ENCODE peak calls at places on chromosomes 16 and 17, in eight cellular contexts. One of them, this sample, is unnamed.

GRCh38 chr16:28875134-28876015 is 2.9 kb upstream of the ATP2A1 start:
- DNase-seq in Kasumi-1: no peak
- DNase-seq in stimulated activated CD8-positive, alpha-beta memory T cell treated with anti-CD3 and anti-CD28 coated beads, Interleukin-7, amount 100 ng/mL, for 24 hours: no peak
- DNase-seq in CD8-positive, alpha-beta T cell: no peak
- DNase-seq in foreskin fibroblast: no peak
- DNase-seq in posterior cingulate gyrus: no peak
- DNase-seq in neural progenitor cell: no peak
- DNase-seq in activated T-cell treated with anti-CD3 and anti-CD28 coated beads for 24 hours: no peak
- DNase-seq in this sample: peak

GRCh38 chr17:50361561-50362480 is 11.2 kb downstream of the MRPL27 start:
- DNase-seq in posterior cingulate gyrus: no peak
- DNase-seq in neural progenitor cell: peak
- DNase-seq in Kasumi-1: peak
- DNase-seq in foreskin fibroblast: peak
- DNase-seq in stimulated activated CD8-positive, alpha-beta memory T cell treated with anti-CD3 and anti-CD28 coated beads, Interleukin-7, amount 100 ng/mL, for 24 hours: peak
- DNase-seq in activated T-cell treated with anti-CD3 and anti-CD28 coated beads for 24 hours: peak
- DNase-seq in CD8-positive, alpha-beta T cell: peak
- DNase-seq in this sample: peak

GRCh38 chr17:55730380-55730779 is 7.7 kb upstream of the TMEM100 start:
- DNase-seq in stimulated activated CD8-positive, alpha-beta memory T cell treated with anti-CD3 and anti-CD28 coated beads, Interleukin-7, amount 100 ng/mL, for 24 hours: no peak
- DNase-seq in activated T-cell treated with anti-CD3 and anti-CD28 coated beads for 24 hours: no peak
- DNase-seq in neural progenitor cell: no peak
- DNase-seq in Kasumi-1: no peak
- DNase-seq in foreskin fibroblast: no peak
- DNase-seq in posterior cingulate gyrus: no peak
- DNase-seq in CD8-positive, alpha-beta T cell: no peak
- DNase-seq in this sample: no peak

GRCh38 chr16:11542069-11542775 is 44.5 kb downstream of the LITAF start:
- DNase-seq in foreskin fibroblast: no peak
- DNase-seq in stimulated activated CD8-positive, alpha-beta memory T cell treated with anti-CD3 and anti-CD28 coated beads, Interleukin-7, amount 100 ng/mL, for 24 hours: no peak
- DNase-seq in CD8-positive, alpha-beta T cell: no peak
- DNase-seq in Kasumi-1: no peak
- DNase-seq in posterior cingulate gyrus: no peak
- DNase-seq in neural progenitor cell: no peak
- DNase-seq in activated T-cell treated with anti-CD3 and anti-CD28 coated beads for 24 hours: no peak
- DNase-seq in this sample: no peak

GRCh38 chr16:8962393-8963009 is 1.2 kb downstream of the USP7 start:
- DNase-seq in Kasumi-1: no peak
- DNase-seq in foreskin fibroblast: no peak
- DNase-seq in neural progenitor cell: peak
- DNase-seq in activated T-cell treated with anti-CD3 and anti-CD28 coated beads for 24 hours: peak
- DNase-seq in posterior cingulate gyrus: no peak
- DNase-seq in stimulated activated CD8-positive, alpha-beta memory T cell treated with anti-CD3 and anti-CD28 coated beads, Interleukin-7, amount 100 ng/mL, for 24 hours: no peak
- DNase-seq in CD8-positive, alpha-beta T cell: peak
- DNase-seq in this sample: no peak

GRCh38 chr16:75204410-75204758 is 2.6 kb downstream of the CTRB2 start:
- DNase-seq in foreskin fibroblast: no peak
- DNase-seq in activated T-cell treated with anti-CD3 and anti-CD28 coated beads for 24 hours: no peak
- DNase-seq in stimulated activated CD8-positive, alpha-beta memory T cell treated with anti-CD3 and anti-CD28 coated beads, Interleukin-7, amount 100 ng/mL, for 24 hours: no peak
- DNase-seq in posterior cingulate gyrus: no peak
- DNase-seq in Kasumi-1: no peak
- DNase-seq in CD8-positive, alpha-beta T cell: no peak
- DNase-seq in neural progenitor cell: no peak
- DNase-seq in this sample: no peak

GRCh38 chr17:1714488-1714979 is 4.4 kb upstream of the TLCD2 start:
- DNase-seq in activated T-cell treated with anti-CD3 and anti-CD28 coated beads for 24 hours: no peak
- DNase-seq in foreskin fibroblast: peak
- DNase-seq in posterior cingulate gyrus: peak
- DNase-seq in stimulated activated CD8-positive, alpha-beta memory T cell treated with anti-CD3 and anti-CD28 coated beads, Interleukin-7, amount 100 ng/mL, for 24 hours: no peak
- DNase-seq in CD8-positive, alpha-beta T cell: no peak
- DNase-seq in neural progenitor cell: peak
- DNase-seq in Kasumi-1: peak
- DNase-seq in this sample: peak

GRCh38 chr17:29059281-29059680 is 16.3 kb downstream of the PIPOX start:
- DNase-seq in foreskin fibroblast: peak
- DNase-seq in stimulated activated CD8-positive, alpha-beta memory T cell treated with anti-CD3 and anti-CD28 coated beads, Interleukin-7, amount 100 ng/mL, for 24 hours: no peak
- DNase-seq in CD8-positive, alpha-beta T cell: no peak
- DNase-seq in posterior cingulate gyrus: no peak
- DNase-seq in Kasumi-1: no peak
- DNase-seq in neural progenitor cell: no peak
- DNase-seq in activated T-cell treated with anti-CD3 and anti-CD28 coated beads for 24 hours: no peak
- DNase-seq in this sample: no peak

GRCh38 chr17:73289549-73290254 is 22.1 kb downstream of the CDC42EP4 start:
- DNase-seq in stimulated activated CD8-positive, alpha-beta memory T cell treated with anti-CD3 and anti-CD28 coated beads, Interleukin-7, amount 100 ng/mL, for 24 hours: no peak
- DNase-seq in foreskin fibroblast: no peak
- DNase-seq in CD8-positive, alpha-beta T cell: no peak
- DNase-seq in posterior cingulate gyrus: no peak
- DNase-seq in activated T-cell treated with anti-CD3 and anti-CD28 coated beads for 24 hours: no peak
- DNase-seq in neural progenitor cell: no peak
- DNase-seq in Kasumi-1: no peak
- DNase-seq in this sample: no peak

GRCh38 chr16:53913082-53913870 is 209.3 kb downstream of the FTO start:
- DNase-seq in stimulated activated CD8-positive, alpha-beta memory T cell treated with anti-CD3 and anti-CD28 coated beads, Interleukin-7, amount 100 ng/mL, for 24 hours: no peak
- DNase-seq in neural progenitor cell: no peak
- DNase-seq in posterior cingulate gyrus: no peak
- DNase-seq in CD8-positive, alpha-beta T cell: no peak
- DNase-seq in foreskin fibroblast: peak
- DNase-seq in activated T-cell treated with anti-CD3 and anti-CD28 coated beads for 24 hours: no peak
- DNase-seq in Kasumi-1: no peak
- DNase-seq in this sample: peak

GRCh38 chr17:78974635-78975591 is 4.8 kb downstream of the LGALS3BP start:
- DNase-seq in stimulated activated CD8-positive, alpha-beta memory T cell treated with anti-CD3 and anti-CD28 coated beads, Interleukin-7, amount 100 ng/mL, for 24 hours: no peak
- DNase-seq in foreskin fibroblast: peak
- DNase-seq in neural progenitor cell: no peak
- DNase-seq in posterior cingulate gyrus: no peak
- DNase-seq in activated T-cell treated with anti-CD3 and anti-CD28 coated beads for 24 hours: no peak
- DNase-seq in Kasumi-1: peak
- DNase-seq in CD8-positive, alpha-beta T cell: no peak
- DNase-seq in this sample: peak

GRCh38 chr16:2019500-2019899 is at the start of gene NPW:
- DNase-seq in posterior cingulate gyrus: no peak
- DNase-seq in stimulated activated CD8-positive, alpha-beta memory T cell treated with anti-CD3 and anti-CD28 coated beads, Interleukin-7, amount 100 ng/mL, for 24 hours: no peak
- DNase-seq in neural progenitor cell: peak
- DNase-seq in Kasumi-1: no peak
- DNase-seq in CD8-positive, alpha-beta T cell: no peak
- DNase-seq in activated T-cell treated with anti-CD3 and anti-CD28 coated beads for 24 hours: no peak
- DNase-seq in foreskin fibroblast: no peak
- DNase-seq in this sample: no peak

GRCh38 chr16:13005836-13006235 is 104.4 kb downstream of the SHISA9 start:
- DNase-seq in neural progenitor cell: no peak
- DNase-seq in CD8-positive, alpha-beta T cell: no peak
- DNase-seq in posterior cingulate gyrus: no peak
- DNase-seq in Kasumi-1: no peak
- DNase-seq in activated T-cell treated with anti-CD3 and anti-CD28 coated beads for 24 hours: no peak
- DNase-seq in stimulated activated CD8-positive, alpha-beta memory T cell treated with anti-CD3 and anti-CD28 coated beads, Interleukin-7, amount 100 ng/mL, for 24 hours: no peak
- DNase-seq in foreskin fibroblast: no peak
- DNase-seq in this sample: no peak

GRCh38 chr17:40106089-40106759 is 5.8 kb upstream of the NR1D1 start:
- DNase-seq in activated T-cell treated with anti-CD3 and anti-CD28 coated beads for 24 hours: no peak
- DNase-seq in posterior cingulate gyrus: no peak
- DNase-seq in stimulated activated CD8-positive, alpha-beta memory T cell treated with anti-CD3 and anti-CD28 coated beads, Interleukin-7, amount 100 ng/mL, for 24 hours: no peak
- DNase-seq in foreskin fibroblast: no peak
- DNase-seq in Kasumi-1: no peak
- DNase-seq in CD8-positive, alpha-beta T cell: no peak
- DNase-seq in neural progenitor cell: no peak
- DNase-seq in this sample: no peak

GRCh38 chr17:74140282-74140681 is 63.2 kb upstream of the RPL38 start:
- DNase-seq in Kasumi-1: no peak
- DNase-seq in foreskin fibroblast: no peak
- DNase-seq in stimulated activated CD8-positive, alpha-beta memory T cell treated with anti-CD3 and anti-CD28 coated beads, Interleukin-7, amount 100 ng/mL, for 24 hours: no peak
- DNase-seq in CD8-positive, alpha-beta T cell: no peak
- DNase-seq in neural progenitor cell: no peak
- DNase-seq in activated T-cell treated with anti-CD3 and anti-CD28 coated beads for 24 hours: no peak
- DNase-seq in posterior cingulate gyrus: no peak
- DNase-seq in this sample: no peak

GRCh38 chr17:4738136-4739121 is 1.2 kb upstream of the ZMYND15 start:
- DNase-seq in foreskin fibroblast: no peak
- DNase-seq in activated T-cell treated with anti-CD3 and anti-CD28 coated beads for 24 hours: no peak
- DNase-seq in Kasumi-1: no peak
- DNase-seq in stimulated activated CD8-positive, alpha-beta memory T cell treated with anti-CD3 and anti-CD28 coated beads, Interleukin-7, amount 100 ng/mL, for 24 hours: no peak
- DNase-seq in CD8-positive, alpha-beta T cell: peak
- DNase-seq in posterior cingulate gyrus: no peak
- DNase-seq in neural progenitor cell: peak
- DNase-seq in this sample: no peak

GRCh38 chr17:48869821-48870318 is 22.7 kb upstream of the ATP5MC1 start:
- DNase-seq in Kasumi-1: no peak
- DNase-seq in foreskin fibroblast: no peak
- DNase-seq in posterior cingulate gyrus: no peak
- DNase-seq in neural progenitor cell: no peak
- DNase-seq in activated T-cell treated with anti-CD3 and anti-CD28 coated beads for 24 hours: no peak
- DNase-seq in stimulated activated CD8-positive, alpha-beta memory T cell treated with anti-CD3 and anti-CD28 coated beads, Interleukin-7, amount 100 ng/mL, for 24 hours: no peak
- DNase-seq in CD8-positive, alpha-beta T cell: no peak
- DNase-seq in this sample: no peak

GRCh38 chr16:46980926-46981325 is 7.5 kb upstream of the DNAJA2 start:
- DNase-seq in activated T-cell treated with anti-CD3 and anti-CD28 coated beads for 24 hours: no peak
- DNase-seq in CD8-positive, alpha-beta T cell: no peak
- DNase-seq in foreskin fibroblast: no peak
- DNase-seq in stimulated activated CD8-positive, alpha-beta memory T cell treated with anti-CD3 and anti-CD28 coated beads, Interleukin-7, amount 100 ng/mL, for 24 hours: no peak
- DNase-seq in neural progenitor cell: no peak
- DNase-seq in posterior cingulate gyrus: no peak
- DNase-seq in Kasumi-1: no peak
- DNase-seq in this sample: no peak

GRCh38 chr17:29107933-29108805 is 65.2 kb downstream of the PIPOX start:
- DNase-seq in CD8-positive, alpha-beta T cell: no peak
- DNase-seq in posterior cingulate gyrus: no peak
- DNase-seq in foreskin fibroblast: no peak
- DNase-seq in Kasumi-1: no peak
- DNase-seq in activated T-cell treated with anti-CD3 and anti-CD28 coated beads for 24 hours: no peak
- DNase-seq in stimulated activated CD8-positive, alpha-beta memory T cell treated with anti-CD3 and anti-CD28 coated beads, Interleukin-7, amount 100 ng/mL, for 24 hours: no peak
- DNase-seq in neural progenitor cell: no peak
- DNase-seq in this sample: no peak

GRCh38 chr17:76929572-76929971 is 61.4 kb downstream of the MGAT5B start:
- DNase-seq in posterior cingulate gyrus: no peak
- DNase-seq in neural progenitor cell: no peak
- DNase-seq in Kasumi-1: no peak
- DNase-seq in CD8-positive, alpha-beta T cell: no peak
- DNase-seq in foreskin fibroblast: no peak
- DNase-seq in stimulated activated CD8-positive, alpha-beta memory T cell treated with anti-CD3 and anti-CD28 coated beads, Interleukin-7, amount 100 ng/mL, for 24 hours: no peak
- DNase-seq in activated T-cell treated with anti-CD3 and anti-CD28 coated beads for 24 hours: no peak
- DNase-seq in this sample: no peak

GRCh38 chr16:88541831-88542230 is 28.4 kb upstream of the ZC3H18 start:
- DNase-seq in posterior cingulate gyrus: no peak
- DNase-seq in foreskin fibroblast: no peak
- DNase-seq in CD8-positive, alpha-beta T cell: no peak
- DNase-seq in Kasumi-1: no peak
- DNase-seq in activated T-cell treated with anti-CD3 and anti-CD28 coated beads for 24 hours: no peak
- DNase-seq in neural progenitor cell: no peak
- DNase-seq in stimulated activated CD8-positive, alpha-beta memory T cell treated with anti-CD3 and anti-CD28 coated beads, Interleukin-7, amount 100 ng/mL, for 24 hours: no peak
- DNase-seq in this sample: no peak

GRCh38 chr17:31136319-31136718 is 41.5 kb downstream of the NF1 start:
- DNase-seq in posterior cingulate gyrus: no peak
- DNase-seq in foreskin fibroblast: no peak
- DNase-seq in CD8-positive, alpha-beta T cell: no peak
- DNase-seq in neural progenitor cell: no peak
- DNase-seq in activated T-cell treated with anti-CD3 and anti-CD28 coated beads for 24 hours: no peak
- DNase-seq in Kasumi-1: no peak
- DNase-seq in stimulated activated CD8-positive, alpha-beta memory T cell treated with anti-CD3 and anti-CD28 coated beads, Interleukin-7, amount 100 ng/mL, for 24 hours: no peak
- DNase-seq in this sample: no peak

GRCh38 chr16:54533856-54534490 is 247.4 kb upstream of the IRX3 start:
- DNase-seq in foreskin fibroblast: no peak
- DNase-seq in activated T-cell treated with anti-CD3 and anti-CD28 coated beads for 24 hours: no peak
- DNase-seq in stimulated activated CD8-positive, alpha-beta memory T cell treated with anti-CD3 and anti-CD28 coated beads, Interleukin-7, amount 100 ng/mL, for 24 hours: no peak
- DNase-seq in neural progenitor cell: no peak
- DNase-seq in Kasumi-1: no peak
- DNase-seq in posterior cingulate gyrus: no peak
- DNase-seq in CD8-positive, alpha-beta T cell: no peak
- DNase-seq in this sample: no peak

GRCh38 chr16:890217-890616 is 80.6 kb downstream of the LMF1 start:
- DNase-seq in activated T-cell treated with anti-CD3 and anti-CD28 coated beads for 24 hours: no peak
- DNase-seq in posterior cingulate gyrus: no peak
- DNase-seq in stimulated activated CD8-positive, alpha-beta memory T cell treated with anti-CD3 and anti-CD28 coated beads, Interleukin-7, amount 100 ng/mL, for 24 hours: no peak
- DNase-seq in Kasumi-1: no peak
- DNase-seq in foreskin fibroblast: no peak
- DNase-seq in CD8-positive, alpha-beta T cell: no peak
- DNase-seq in neural progenitor cell: no peak
- DNase-seq in this sample: no peak

GRCh38 chr17:68738044-68738443 is 136.9 kb upstream of the FAM20A start:
- DNase-seq in activated T-cell treated with anti-CD3 and anti-CD28 coated beads for 24 hours: no peak
- DNase-seq in Kasumi-1: no peak
- DNase-seq in stimulated activated CD8-positive, alpha-beta memory T cell treated with anti-CD3 and anti-CD28 coated beads, Interleukin-7, amount 100 ng/mL, for 24 hours: no peak
- DNase-seq in posterior cingulate gyrus: no peak
- DNase-seq in CD8-positive, alpha-beta T cell: no peak
- DNase-seq in neural progenitor cell: no peak
- DNase-seq in foreskin fibroblast: no peak
- DNase-seq in this sample: no peak

GRCh38 chr17:63911657-63912100 is 621 bp upstream of the CSHL1 start:
- DNase-seq in foreskin fibroblast: no peak
- DNase-seq in posterior cingulate gyrus: no peak
- DNase-seq in stimulated activated CD8-positive, alpha-beta memory T cell treated with anti-CD3 and anti-CD28 coated beads, Interleukin-7, amount 100 ng/mL, for 24 hours: peak
- DNase-seq in neural progenitor cell: peak
- DNase-seq in activated T-cell treated with anti-CD3 and anti-CD28 coated beads for 24 hours: peak
- DNase-seq in CD8-positive, alpha-beta T cell: peak
- DNase-seq in Kasumi-1: peak
- DNase-seq in this sample: no peak

GRCh38 chr16:9840761-9841665 is 341.2 kb downstream of the GRIN2A start:
- DNase-seq in neural progenitor cell: no peak
- DNase-seq in CD8-positive, alpha-beta T cell: no peak
- DNase-seq in stimulated activated CD8-positive, alpha-beta memory T cell treated with anti-CD3 and anti-CD28 coated beads, Interleukin-7, amount 100 ng/mL, for 24 hours: no peak
- DNase-seq in foreskin fibroblast: no peak
- DNase-seq in Kasumi-1: no peak
- DNase-seq in posterior cingulate gyrus: no peak
- DNase-seq in activated T-cell treated with anti-CD3 and anti-CD28 coated beads for 24 hours: no peak
- DNase-seq in this sample: no peak

GRCh38 chr16:60905806-60906205 is 1130.4 kb downstream of the CDH8 start:
- DNase-seq in CD8-positive, alpha-beta T cell: no peak
- DNase-seq in activated T-cell treated with anti-CD3 and anti-CD28 coated beads for 24 hours: no peak
- DNase-seq in posterior cingulate gyrus: no peak
- DNase-seq in stimulated activated CD8-positive, alpha-beta memory T cell treated with anti-CD3 and anti-CD28 coated beads, Interleukin-7, amount 100 ng/mL, for 24 hours: no peak
- DNase-seq in Kasumi-1: no peak
- DNase-seq in foreskin fibroblast: no peak
- DNase-seq in neural progenitor cell: peak
- DNase-seq in this sample: no peak